ENCODE peak calls at places on chromosomes 16 and 17, in five cellular contexts. D, F, P, H and G are unnamed samples.
A peak's percentile ranks its signal among the peaks of the same experiment; 100 is the strongest.

GRCh38 chr17:27539794-27540193 is 83.5 kb downstream of the KSR1 start:
- DNase-seq in D (no peak), F (no peak), P (no peak), H (no peak), G (no peak)

GRCh38 chr17:4550534-4551039 is 4.6 kb downstream of the MYBBP1A start:
- DNase-seq in D (no peak), F (no peak), P (no peak), H (no peak), G (no peak)

GRCh38 chr17:47095268-47095667 is 93.8 kb downstream of the CDC27 start:
- DNase-seq in D (no peak), F (no peak), P (peak; percentile 27), H (peak; percentile 13), G (no peak)

GRCh38 chr17:81523139-81524062 is 4.8 kb upstream of the FSCN2 start:
- DNase-seq in D (no peak), F (peak; percentile 57), P (no peak), H (peak; percentile 70), G (no peak)

GRCh38 chr16:3101018-3101840 is 2.1 kb upstream of the ZSCAN10 start:
- DNase-seq in D (no peak), F (no peak), P (peak; percentile 39), H (peak; percentile 37), G (no peak)

GRCh38 chr16:23436992-23437391 is 16.0 kb downstream of the COG7 start:
- DNase-seq in D (no peak), F (no peak), P (no peak), H (no peak), G (no peak)

GRCh38 chr16:71214771-71215381 is 15.6 kb downstream of the HYDIN start:
- DNase-seq in D (no peak), F (no peak), P (peak; percentile 0), H (peak; percentile 10), G (no peak)

GRCh38 chr16:25121824-25122600 is 10.5 kb downstream of the LCMT1 start:
- DNase-seq in D (no peak), F (no peak), P (no peak), H (no peak), G (no peak)

GRCh38 chr16:71412270-71413160 is 29.3 kb downstream of the TLE7 start:
- DNase-seq in D (peak; percentile 53), F (peak; percentile 60), P (peak; percentile 69), H (peak; percentile 75), G (peak; percentile 90)

GRCh38 chr16:51994597-51994996 is 552.3 kb downstream of the TOX3 start:
- DNase-seq in D (no peak), F (peak; percentile 90), P (peak; percentile 5), H (no peak), G (peak; percentile 38)

GRCh38 chr17:33389506-33390141 is 96.5 kb upstream of the ASIC2 start:
- DNase-seq in D (no peak), F (no peak), P (peak; percentile 2), H (peak; percentile 26), G (no peak)

GRCh38 chr17:17663160-17664072 is 17.8 kb upstream of the RAI1 start:
- DNase-seq in D (peak; percentile 40), F (no peak), P (peak; percentile 96), H (peak; percentile 96), G (no peak)

GRCh38 chr17:83089322-83090156 is 10.1 kb downstream of the METRNL start:
- DNase-seq in D (no peak), F (no peak), P (no peak), H (no peak), G (no peak)

GRCh38 chr17:8326591-8327583 is 12.8 kb upstream of the ODF4 start:
- DNase-seq in D (peak; percentile 37), F (peak; percentile 43), P (peak; percentile 25), H (peak; percentile 45), G (no peak)

GRCh38 chr16:67662653-67663010 is 1.9 kb downstream of the PARD6A start:
- DNase-seq in D (no peak), F (no peak), P (no peak), H (no peak), G (no peak)

GRCh38 chr16:67664258-67664657 is 2.3 kb downstream of the ENKD1 start:
- DNase-seq in D (no peak), F (peak; percentile 87), P (no peak), H (no peak), G (no peak)

GRCh38 chr16:67663877-67664222 is 2.7 kb downstream of the ENKD1 start:
- DNase-seq in D (no peak), F (no peak), P (no peak), H (no peak), G (no peak)

GRCh38 chr16:67661864-67662652 is 1.3 kb downstream of the PARD6A start:
- DNase-seq in D (no peak), F (no peak), P (no peak), H (no peak), G (no peak)

DNA sequence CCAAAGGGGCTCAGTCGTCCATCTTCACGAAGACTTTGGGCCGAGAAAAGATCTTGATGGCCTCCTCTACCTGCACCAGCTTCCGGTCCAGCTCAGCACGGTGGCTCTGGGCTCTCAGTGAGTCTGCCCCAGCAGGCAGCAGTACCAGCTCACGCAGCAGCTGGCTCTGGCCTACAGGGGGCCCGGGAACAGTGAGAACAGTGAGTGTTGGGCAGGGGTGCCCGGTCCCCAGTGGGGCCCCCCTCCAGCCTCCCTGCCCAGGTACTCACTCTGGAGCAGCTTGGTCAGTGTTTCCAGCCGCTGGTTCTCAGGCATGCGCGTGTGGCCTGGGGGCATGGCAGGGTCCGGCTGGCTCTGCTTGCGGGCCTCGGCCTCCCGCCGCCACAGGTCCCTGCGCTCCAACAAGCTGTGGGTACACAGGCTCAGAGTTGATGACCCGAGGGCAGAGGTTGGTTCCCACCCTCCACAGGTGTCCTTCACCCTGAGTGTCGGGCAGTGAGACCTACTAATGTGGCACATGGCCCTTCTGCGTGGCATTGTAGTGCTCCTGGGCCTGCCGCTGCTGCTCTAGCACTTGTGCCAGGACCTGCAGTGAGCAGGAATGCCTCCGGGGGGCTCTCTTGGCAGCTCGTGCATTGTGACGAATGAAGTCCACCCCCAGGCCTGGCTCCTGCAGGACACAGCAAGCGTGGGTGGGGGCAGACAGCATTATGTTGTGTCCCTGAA is 2.6 kb downstream of the PARD6A start:
- DNase-seq in D (no peak), F (peak; percentile 63), P (no peak), H (no peak), G (no peak)
- TF ChIP-seq CTCF in D (no peak), F (no peak), P (peak; percentile 21), H (peak; percentile 37), G (no peak)

DNA sequence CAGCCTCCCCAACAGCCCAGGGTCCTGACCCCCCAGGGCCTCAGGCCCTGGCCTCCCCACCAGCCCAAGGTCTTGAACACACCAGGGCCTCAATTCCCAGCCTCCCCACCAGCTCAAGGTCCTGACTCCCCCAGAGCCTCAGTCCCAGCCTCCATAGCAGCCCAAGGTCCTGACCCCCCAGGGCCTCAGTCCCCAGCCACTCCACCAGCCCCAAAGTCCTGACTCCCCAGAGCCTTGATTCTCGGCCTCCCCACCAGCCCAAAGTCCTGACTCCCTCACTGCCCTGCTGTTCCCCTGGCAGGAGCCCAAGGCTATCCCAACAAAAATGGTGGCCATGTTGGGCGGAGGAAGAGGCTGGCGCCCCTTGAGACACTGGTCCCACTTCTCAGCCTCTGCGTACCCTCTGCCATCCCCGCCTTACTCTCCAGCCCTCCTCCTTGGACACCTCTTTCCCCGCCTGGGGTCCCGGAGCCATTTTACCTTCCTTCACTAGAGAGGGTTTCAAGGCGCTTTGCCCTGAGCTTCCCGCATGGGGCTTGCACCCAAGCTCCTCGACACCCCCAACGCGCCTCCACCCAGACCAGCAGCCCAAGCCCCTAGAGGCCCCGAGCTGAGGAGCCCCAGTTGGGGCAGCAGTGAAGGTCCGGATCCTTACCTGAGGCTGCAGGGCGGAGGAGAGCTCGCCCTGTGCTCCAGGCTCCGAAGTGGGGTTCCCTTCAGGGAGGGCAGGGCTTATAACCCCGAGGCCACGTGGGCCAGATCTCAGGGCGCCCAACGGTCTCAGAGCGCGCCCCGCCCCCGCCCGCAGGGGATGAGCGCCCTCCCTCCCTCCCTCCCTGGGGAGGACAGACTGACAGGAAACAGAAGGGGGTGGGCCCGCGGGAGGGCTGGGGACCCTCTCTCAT is 3.5 kb upstream of the TSPOAP1 start:
- DNase-seq in D (peak; percentile 32), F (no peak), P (no peak), H (no peak), G (peak; percentile 94)
- H3K4me3 ChIP-seq in D (no peak overlapping the region), F (peak overlapping the region; percentile 28), P (no peak overlapping the region), H (no peak overlapping the region), G (peak overlapping the region; percentile 41)

GRCh38 chr17:50541916-50542688 is 4.9 kb upstream of the SPATA20 start:
- DNase-seq in D (peak; percentile 89), F (peak; percentile 91), P (peak; percentile 69), H (peak; percentile 83), G (peak; percentile 97)
- TF ChIP-seq CTCF in D (no peak), F (no peak), P (no peak), H (no peak), G (no peak)

GRCh38 chr16:53007095-53007494 is 45.6 kb downstream of the CHD9NB start:
- DNase-seq in D (no peak), F (no peak), P (no peak), H (no peak), G (no peak)
- H3K4me3 ChIP-seq in D (no peak overlapping the region), F (no peak overlapping the region), P (no peak overlapping the region), H (no peak overlapping the region), G (no peak overlapping the region)

DNA sequence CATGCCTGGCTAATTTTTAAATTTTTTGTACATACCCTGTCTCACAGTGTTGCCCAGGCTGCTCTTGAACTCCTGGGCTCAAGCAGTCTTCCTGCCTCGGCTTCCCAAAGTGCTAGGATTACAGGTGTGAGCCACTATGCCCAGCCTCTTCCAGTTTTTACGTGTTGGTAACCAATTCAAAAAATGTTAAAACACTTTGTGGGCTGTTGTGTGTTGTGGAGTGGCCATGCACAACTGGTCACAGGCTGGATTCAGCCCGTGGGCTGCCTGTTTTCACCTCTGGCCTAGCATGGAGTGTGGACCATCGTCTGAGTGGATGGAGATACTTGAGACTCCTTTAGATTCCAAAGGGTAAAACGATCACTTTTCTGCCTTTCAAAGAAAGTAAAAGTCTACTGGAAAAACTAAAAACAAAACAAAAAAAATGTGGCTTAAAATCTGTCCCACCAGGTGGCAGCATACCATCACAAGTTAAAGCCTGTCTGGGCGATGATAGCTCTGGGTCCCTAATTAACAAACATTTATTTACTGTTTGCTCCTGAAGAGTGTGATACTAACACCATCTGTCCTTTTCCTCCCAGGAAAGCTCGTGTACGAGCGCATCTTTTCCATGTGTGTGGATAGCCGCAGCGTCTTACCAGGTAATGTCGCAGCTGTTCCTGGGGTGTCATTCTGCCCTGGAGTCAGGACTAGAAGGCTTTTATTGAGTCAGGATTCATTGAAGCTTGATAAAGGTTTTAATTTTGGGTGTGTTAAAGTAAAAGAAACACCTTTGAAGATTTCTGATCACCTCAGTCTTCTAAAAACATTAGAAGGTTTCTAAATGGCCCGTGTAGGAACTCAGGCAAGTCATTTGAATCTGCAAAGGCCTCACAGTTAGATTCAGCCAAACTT is 45.8 kb downstream of the VPS35L start:
- DNase-seq in D (no peak), F (no peak), P (peak; percentile 46), H (peak; percentile 64), G (no peak)
- TF ChIP-seq CTCF in D (peak; percentile 55), F (peak; percentile 34), P (peak; percentile 56), H (peak; percentile 53), G (no peak)

GRCh38 chr16:85174871-85175723 is 62.8 kb upstream of the CIBAR2 start:
- DNase-seq in D (no peak), F (no peak), P (peak; percentile 52), H (no peak), G (no peak)
- H3K4me3 ChIP-seq in D (no peak overlapping the region), F (no peak overlapping the region), P (peak overlapping the region; percentile 0), H (no peak overlapping the region), G (no peak overlapping the region)

GRCh38 chr16:57758331-57759117 is 23.0 kb downstream of the KATNB1 start:
- DNase-seq in D (no peak), F (no peak), P (no peak), H (no peak), G (no peak)
- TF ChIP-seq CTCF in D (no peak), F (no peak), P (no peak), H (no peak), G (no peak)